ENCODE peak calls at places on chromosomes 6 and 20, in ten cellular contexts. V is T-helper 9 cell, X is erythroblast, P is Daoy, K is neuronal stem cell, L is NCI-H1105, Z is left colon, O is Caki2, A is H7, N is NCI-H460. Y is an unnamed sample.

GRCh38 chr6:157688960-157689599 is 134.0 kb upstream of the SNX9 start:
- DNase-seq in X (no peak), P (peak; percentile 35), A (peak; percentile 86), O (no peak), Z (peak; percentile 68), K (no peak), V (no peak), L (no peak), N (no peak), Y (no peak)

GRCh38 chr6:147695819-147696218 is 187.3 kb downstream of the SAMD5 start:
- DNase-seq in K (no peak), A (no peak), P (no peak), V (no peak), Z (no peak), X (peak; percentile 21), O (no peak), N (no peak), L (no peak), Y (no peak)

GRCh38 chr6:143595256-143596036 is 82.3 kb upstream of the PHACTR2 start:
- DNase-seq in K (no peak), O (no peak), X (no peak), L (no peak), V (no peak), N (no peak), Z (no peak), P (no peak), A (no peak), Y (no peak)

GRCh38 chr6:25056130-25056529 is 120.4 kb upstream of the RIPOR2 start:
- DNase-seq in O (no peak), V (peak; percentile 56), A (no peak), P (no peak), L (no peak), K (no peak), Z (no peak), N (no peak), X (no peak), Y (no peak)

GRCh38 chr6:5471637-5472430 is 210.5 kb downstream of the FARS2 start:
- DNase-seq in Z (no peak), N (no peak), V (no peak), L (peak; percentile 51), A (peak; percentile 42), K (peak; percentile 78), X (no peak), P (peak; percentile 22), O (peak; percentile 7), Y (peak; percentile 60)

GRCh38 chr20:64080813-64081619 is 1.1 kb downstream of the OPRL1 start:
- DNase-seq in L (no peak), Z (no peak), O (no peak), K (no peak), V (no peak), A (no peak), P (no peak), N (no peak), X (no peak), Y (no peak)

GRCh38 chr6:21135484-21136005 is 458.0 kb upstream of the SOX4 start:
- DNase-seq in P (no peak), A (no peak), L (no peak), X (no peak), O (no peak), N (no peak), K (no peak), V (no peak), Z (no peak), Y (no peak)

GRCh38 chr6:116695398-116695797 is 14.4 kb downstream of the KPNA5 start:
- DNase-seq in N (no peak), A (no peak), Z (no peak), L (no peak), V (no peak), K (no peak), P (no peak), X (peak; percentile 20), O (no peak), Y (no peak)

GRCh38 chr6:41428995-41429417 is 93.6 kb downstream of the NCR2 start:
- DNase-seq in P (peak; percentile 79), O (no peak), Z (no peak), X (no peak), L (no peak), N (no peak), A (peak; percentile 52), V (no peak), K (no peak), Y (no peak)

GRCh38 chr6:17962436-17963031 is 24.9 kb downstream of the KIF13A start:
- DNase-seq in L (no peak), A (no peak), P (peak; percentile 88), N (no peak), X (peak; percentile 43), K (no peak), O (no peak), Z (peak; percentile 80), V (no peak), Y (peak; percentile 79)

GRCh38 chr20:57434390-57434700 is 43.1 kb downstream of the RBM38 start:
- DNase-seq in L (no peak), P (no peak), Z (no peak), V (no peak), X (no peak), A (peak; percentile 73), K (no peak), O (no peak), N (no peak), Y (no peak)

GRCh38 chr6:27297857-27298730 is 14.0 kb downstream of the POM121L2 start:
- DNase-seq in O (peak; percentile 82), Z (no peak), K (no peak), L (no peak), X (peak; percentile 49), A (no peak), V (no peak), P (peak; percentile 86), N (peak; percentile 58), Y (peak; percentile 2)

GRCh38 chr6:139765825-139766285 is 391.4 kb upstream of the CITED2 start:
- DNase-seq in V (no peak), L (no peak), N (no peak), A (no peak), P (peak; percentile 58), K (no peak), O (peak; percentile 41), Z (no peak), X (peak; percentile 75), Y (no peak)

GRCh38 chr6:39980839-39981580 is 46.7 kb upstream of the MOCS1 start:
- DNase-seq in P (peak; percentile 22), Z (no peak), L (peak; percentile 43), K (peak; percentile 48), X (peak; percentile 41), N (peak; percentile 28), O (peak; percentile 49), A (peak; percentile 64), V (no peak), Y (peak; percentile 52)

GRCh38 chr6:99254616-99255550 is 94.6 kb downstream of the FAXC start:
- DNase-seq in O (no peak), A (no peak), P (no peak), K (no peak), Z (no peak), V (no peak), X (no peak), N (no peak), L (no peak), Y (no peak)

GRCh38 chr6:15441215-15441868 is 195.5 kb downstream of the JARID2 start:
- DNase-seq in V (peak; percentile 7), A (peak; percentile 53), K (peak; percentile 31), O (peak; percentile 49), P (peak; percentile 62), X (peak; percentile 84), Z (no peak), N (peak; percentile 43), L (peak; percentile 44), Y (peak; percentile 23)

GRCh38 chr6:53833147-53833546 is 38.3 kb downstream of the LRRC1 start:
- DNase-seq in A (no peak), X (no peak), N (no peak), P (peak; percentile 34), L (no peak), Z (no peak), V (no peak), O (peak; percentile 2), K (no peak), Y (no peak)

GRCh38 chr6:158270389-158271127 is 41.7 kb upstream of the TULP4 start:
- DNase-seq in Z (no peak), P (no peak), K (no peak), V (no peak), L (no peak), O (no peak), N (no peak), X (no peak), A (no peak), Y (no peak)

GRCh38 chr20:54056762-54057639 is 13.4 kb downstream of the BCAS1 start:
- DNase-seq in A (no peak), V (no peak), N (no peak), O (no peak), K (no peak), Z (no peak), X (peak; percentile 35), P (no peak), L (no peak), Y (no peak)

GRCh38 chr6:38460216-38460615 is 179.5 kb downstream of the BTBD9 start:
- DNase-seq in K (no peak), X (no peak), O (no peak), N (peak; percentile 22), Z (no peak), P (no peak), A (no peak), L (no peak), V (no peak), Y (no peak)

GRCh38 chr20:40251284-40251932 is 437.6 kb downstream of the MAFB start:
- DNase-seq in N (peak; percentile 20), L (no peak), P (peak; percentile 26), K (no peak), V (no peak), X (peak; percentile 34), O (peak; percentile 9), A (peak; percentile 72), Z (no peak), Y (no peak)

GRCh38 chr6:43867246-43867645 is 97.2 kb downstream of the VEGFA start:
- DNase-seq in N (no peak), P (no peak), L (no peak), O (no peak), X (no peak), V (no peak), A (no peak), Z (no peak), K (no peak), Y (no peak)

GRCh38 chr20:5908981-5909380 is 41.4 kb downstream of the TRMT6 start:
- DNase-seq in P (no peak), A (no peak), O (no peak), Z (no peak), L (no peak), X (no peak), N (no peak), V (no peak), K (no peak), Y (no peak)

GRCh38 chr20:20743511-20744169 is 31.2 kb upstream of the RALGAPA2 start:
- DNase-seq in K (peak; percentile 58), N (no peak), P (no peak), O (no peak), V (no peak), Z (peak; percentile 51), A (peak; percentile 33), X (peak; percentile 10), L (peak; percentile 68), Y (no peak)

GRCh38 chr6:51959744-51960383 is 127.5 kb downstream of the PKHD1 start:
- DNase-seq in V (no peak), Z (peak; percentile 42), K (peak; percentile 76), P (peak; percentile 70), O (peak; percentile 45), N (peak; percentile 67), A (peak; percentile 37), L (peak; percentile 64), X (peak; percentile 72), Y (peak; percentile 15)

GRCh38 chr6:158630944-158631616 is 13.5 kb downstream of the DYNLT1 start:
- DNase-seq in V (no peak), A (no peak), K (no peak), P (no peak), Z (peak; percentile 71), O (no peak), L (no peak), X (no peak), N (no peak), Y (no peak)

GRCh38 chr6:26056583-26057350 is 30.5 kb upstream of the HFE start:
- DNase-seq in V (no peak), L (no peak), Z (peak; percentile 46), X (peak; percentile 86), N (peak; percentile 27), K (no peak), A (no peak), P (peak; percentile 32), O (no peak), Y (no peak)

GRCh38 chr6:159931112-159931511 is 37.8 kb upstream of the IGF2R start:
- DNase-seq in V (no peak), Z (no peak), P (no peak), X (no peak), N (no peak), K (no peak), A (no peak), L (no peak), O (no peak), Y (no peak)

Y was measured in NCI-H2171.